ENCODE peak calls at places on chromosome 11, in five cellular contexts. V, S, Z, R and U are unnamed samples.

GRCh38 chr11:16795146-16795545 is 56.7 kb downstream of the C11orf58 start:
- DNase-seq in R (no peak), Z (no peak), V (no peak), S (no peak), U (no peak)

GRCh38 chr11:69414773-69415187 is 66.7 kb upstream of the LINC01488 start:
- DNase-seq in Z (no peak), R (no peak), V (no peak), S (no peak), U (no peak)

GRCh38 chr11:111393585-111393984 is 14.5 kb upstream of the POU2AF1 start:
- DNase-seq in R (no peak), Z (no peak), S (no peak), V (no peak), U (no peak)

GRCh38 chr11:5809122-5809519 is 397 bp downstream of the OR52N2 start:
- DNase-seq in S (no peak), V (no peak), R (no peak), Z (no peak), U (no peak)

GRCh38 chr11:69770525-69770924 is 4.6 kb downstream of the FGF4 start:
- DNase-seq in V (no peak), Z (peak), S (no peak), R (no peak), U (no peak)

GRCh38 chr11:75147191-75147874 is 3.6 kb upstream of the SLCO2B1 start:
- DNase-seq in R (no peak), S (no peak), V (no peak), Z (no peak), U (no peak)

GRCh38 chr11:37503411-37504065 is 905.5 kb upstream of the RAG2 start:
- DNase-seq in R (no peak), Z (no peak), S (no peak), V (no peak), U (no peak)

GRCh38 chr11:46127150-46127638 is 5.9 kb upstream of the PHF21A start:
- DNase-seq in V (peak), Z (peak), R (peak), S (peak), U (no peak)

GRCh38 chr11:18012314-18012905 is 437 bp downstream of the SERGEF start:
- DNase-seq in R (peak), Z (no peak), S (no peak), V (peak), U (no peak)

GRCh38 chr11:43904737-43905515 is 24.3 kb downstream of the ALKBH3 start:
- DNase-seq in S (peak), V (peak), R (no peak), Z (no peak), U (no peak)

GRCh38 chr11:73029408-73029807 is 112.7 kb downstream of the FCHSD2 start:
- DNase-seq in S (no peak), R (no peak), V (no peak), Z (no peak), U (no peak)

GRCh38 chr11:48037709-48038468 is 57.5 kb downstream of the PTPRJ start:
- DNase-seq in S (no peak), Z (no peak), V (no peak), R (no peak), U (no peak)

GRCh38 chr11:134026655-134027343 is 42.1 kb upstream of the JAM3 start:
- DNase-seq in V (no peak), R (no peak), Z (peak), S (no peak), U (no peak)

GRCh38 chr11:100273066-100273815 is 413.8 kb upstream of the ARHGAP42 start:
- DNase-seq in S (no peak), Z (no peak), R (no peak), V (no peak), U (no peak)

GRCh38 chr11:19849107-19849789 is 136.6 kb downstream of the NAV2 start:
- DNase-seq in Z (no peak), R (no peak), S (no peak), V (peak), U (no peak)

GRCh38 chr11:113389288-113389687 is 1.7 kb downstream of the ANKK1 start:
- DNase-seq in R (no peak), V (no peak), S (no peak), Z (peak), U (no peak)

GRCh38 chr11:134597452-134597851 is 185.4 kb upstream of the B3GAT1 start:
- DNase-seq in V (no peak), Z (no peak), R (no peak), S (no peak), U (no peak)

GRCh38 chr11:45553401-45553936 is 112.0 kb downstream of the CHST1 start:
- DNase-seq in S (no peak), Z (no peak), R (no peak), V (no peak), U (no peak)

GRCh38 chr11:122751298-122752070 is 86.8 kb upstream of the CRTAM start:
- DNase-seq in Z (no peak), R (no peak), V (peak), S (no peak), U (no peak)

GRCh38 chr11:75341583-75341982 is 9.9 kb downstream of the ARRB1 start:
- DNase-seq in R (no peak), V (no peak), S (no peak), Z (no peak), U (no peak)

GRCh38 chr11:118619444-118620205 is 12.2 kb downstream of the PHLDB1 start:
- DNase-seq in V (peak), S (peak), R (no peak), Z (no peak), U (no peak)

GRCh38 chr11:65225284-65226102 is 36.3 kb upstream of the POLA2 start:
- DNase-seq in S (peak), Z (peak), V (peak), R (peak), U (no peak)
- TF ChIP-seq CTCF in S (peak), Z (peak), V (peak), R (no peak), U (peak)

DNA sequence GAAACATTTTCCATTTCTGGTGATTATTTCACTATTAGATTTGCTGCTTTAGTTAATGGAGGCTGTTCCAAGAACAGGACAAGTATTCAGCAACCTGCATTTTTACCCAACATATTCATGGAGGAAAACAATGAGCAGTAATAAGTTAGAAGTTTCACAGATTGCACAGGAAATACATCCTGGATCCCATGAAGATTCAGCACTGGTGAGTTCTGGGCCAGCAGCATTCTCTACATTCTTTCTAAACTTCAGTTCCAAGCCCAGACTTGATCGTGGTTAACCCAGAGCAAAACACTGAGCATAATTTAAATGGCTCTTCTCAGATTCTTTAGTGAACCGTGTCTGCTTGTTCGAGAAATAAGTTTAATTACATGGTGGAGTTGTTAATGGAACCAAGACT is 3.8 kb downstream of the FJX1 start:
- DNase-seq in R (no peak), Z (peak), S (peak), V (peak), U (no peak)
- H3K4me3 ChIP-seq in R (no peak), Z (peak), S (no peak), V (no peak), U (no peak)

GRCh38 chr11:24779791-24780190 is 282.9 kb downstream of the LUZP2 start:
- DNase-seq in S (no peak), R (no peak), V (no peak), Z (peak), U (no peak)
- TF ChIP-seq CTCF in S (peak), R (no peak), V (no peak), Z (peak), U (peak)

DNA sequence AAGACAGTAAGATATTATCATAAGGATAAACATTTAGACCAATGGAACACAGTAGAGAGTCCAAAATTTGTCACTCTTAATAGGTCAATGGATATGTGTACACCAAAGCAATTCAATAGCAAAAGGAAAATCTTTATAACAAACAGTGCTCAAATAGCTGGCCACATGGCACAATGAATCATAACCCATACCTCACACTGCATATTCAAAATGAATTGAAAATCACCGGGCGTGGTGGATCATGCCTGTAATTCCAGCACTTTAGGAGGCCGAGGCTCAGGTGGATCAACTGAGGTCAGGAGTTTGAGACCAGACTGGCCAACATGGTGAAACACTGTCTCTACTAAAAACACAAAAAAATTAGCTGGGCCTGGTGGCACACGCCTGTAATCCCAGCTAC is 8.4 kb downstream of the SNX32 start:
- DNase-seq in Z (no peak), R (no peak), S (no peak), V (no peak), U (no peak)
- H3K4me3 ChIP-seq in Z (no peak), R (no peak), S (no peak), V (no peak), U (no peak)

GRCh38 chr11:66956689-66957290 is 1.4 kb downstream of the PC start:
- DNase-seq in S (peak), R (no peak), V (peak), Z (peak), U (no peak)
- TF ChIP-seq CTCF in S (peak), R (no peak), V (peak), Z (no peak), U (no peak)

GRCh38 chr11:120509346-120510053 is 2.0 kb upstream of the GRIK4 start:
- DNase-seq in S (no peak), V (no peak), Z (no peak), R (no peak), U (no peak)

GRCh38 chr11:120510406-120511115 is 987 bp upstream of the GRIK4 start:
- DNase-seq in Z (no peak), V (no peak), R (no peak), S (no peak), U (no peak)

GRCh38 chr11:120512727-120513435 is 1.3 kb downstream of the GRIK4 start:
- DNase-seq in S (no peak), Z (no peak), V (no peak), R (no peak), U (no peak)

GRCh38 chr11:120511804-120512726 is 517 bp downstream of the GRIK4 start:
- DNase-seq in Z (peak), S (no peak), R (no peak), V (no peak), U (no peak)

DNA sequence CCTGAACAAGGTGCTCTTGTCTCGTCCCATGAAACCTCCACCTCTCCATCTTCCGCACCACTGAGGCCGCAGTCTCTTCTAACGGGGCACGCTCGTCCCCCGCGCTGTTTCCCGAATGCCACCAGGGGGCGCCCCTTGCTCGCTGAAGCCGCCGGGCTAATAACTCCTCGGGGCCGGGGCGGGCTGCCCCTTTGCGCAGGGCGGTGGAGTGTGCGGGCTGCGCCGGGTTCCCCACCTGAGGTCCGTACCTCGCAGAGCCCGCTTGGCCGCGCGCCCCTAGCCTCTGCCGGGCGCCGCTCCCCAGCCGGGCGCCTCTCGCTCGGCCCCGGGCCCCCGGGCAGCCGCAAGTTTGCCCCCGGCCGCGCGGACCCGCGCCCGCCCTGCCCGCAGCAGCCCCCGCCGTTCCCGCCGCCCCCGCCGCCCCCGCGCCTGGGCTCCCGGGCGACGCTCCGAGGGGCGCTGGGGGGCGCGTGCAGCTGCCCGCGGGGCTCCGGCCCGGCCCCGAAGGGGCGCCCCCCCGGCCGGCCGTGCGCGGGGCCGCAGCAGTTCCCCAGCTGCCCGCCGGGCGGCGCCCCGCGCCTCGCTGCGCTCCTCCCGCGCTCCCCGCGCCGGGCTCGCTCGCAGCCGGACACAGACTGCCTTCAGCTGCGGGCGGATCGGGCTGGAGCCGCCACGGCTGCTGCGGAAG is at the start of gene GRIK4:
- DNase-seq in V (peak), S (peak), R (peak), Z (peak), U (no peak)
- H3K4me3 ChIP-seq in V (peak), S (peak), R (no peak), Z (peak), U (peak)

DNA sequence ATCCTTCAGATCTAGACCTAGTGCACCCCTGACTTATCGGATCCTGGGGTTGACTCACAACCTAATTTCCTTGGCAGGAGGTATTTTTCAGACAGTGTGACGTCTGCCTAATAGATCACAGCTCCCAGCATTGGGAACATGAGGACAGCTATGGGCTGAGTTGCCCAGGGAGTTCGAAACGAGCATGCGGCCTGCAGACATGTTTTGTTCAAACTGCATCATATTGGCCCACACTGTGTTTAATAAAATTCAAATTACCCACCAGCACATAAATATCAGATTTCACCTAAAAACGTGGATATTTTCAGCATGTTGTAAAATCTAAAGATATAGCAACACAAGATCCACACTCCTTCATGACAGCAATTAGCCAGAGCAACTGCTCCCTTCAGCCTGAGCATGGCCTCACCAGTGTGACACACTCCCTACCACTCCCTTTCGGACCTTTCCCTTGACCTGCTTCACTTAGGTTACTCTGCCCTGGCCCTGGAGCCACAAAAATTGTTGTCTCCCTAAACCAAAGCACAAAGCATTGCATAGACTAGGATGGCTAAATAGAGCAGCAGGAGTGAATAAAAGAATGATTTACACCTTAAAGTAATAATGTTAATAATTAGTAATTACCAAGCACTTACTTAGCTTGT is 53.6 kb upstream of the USP47 start:
- DNase-seq in Z (no peak), S (no peak), V (no peak), R (no peak), U (no peak)
- TF ChIP-seq CTCF in Z (no peak), S (no peak), V (no peak), R (no peak), U (no peak)